ENCODE peak calls at places on chromosome 5, in four cellular contexts. J is PC-3, A is neuronal stem cell, C is breast epithelium. V is an unnamed sample. For H3K36me3, the result is how much of the 10 kb centered on the place peaks cover.

GRCh38 chr5:127298623-127299022 is 8.0 kb downstream of the MEGF10 start:
- DNase-seq in J (no peak), A (no peak), C (no peak), V (no peak)

GRCh38 chr5:4614088-4614487 is 526.0 kb upstream of the ADAMTS16 start:
- DNase-seq in J (no peak), A (no peak), C (no peak), V (no peak)

GRCh38 chr5:95620030-95620869 is at the start of gene GPR150:
- DNase-seq in J (peak), A (peak), C (no peak), V (no peak)

GRCh38 chr5:66021585-66021984 is 95.2 kb downstream of the ERBIN start:
- DNase-seq in J (no peak), A (no peak), C (no peak), V (no peak)

GRCh38 chr5:21709766-21710165 is 1143.4 kb downstream of the CDH12 start:
- DNase-seq in J (no peak), A (no peak), C (no peak), V (no peak)

GRCh38 chr5:74116266-74116665 is 490.3 kb downstream of the ARHGEF28 start:
- DNase-seq in J (no peak), A (no peak), C (no peak), V (no peak)

GRCh38 chr5:55220433-55221185 is 6.5 kb downstream of the MCIDAS start:
- DNase-seq in J (no peak), A (no peak), C (no peak), V (no peak)

GRCh38 chr5:115626444-115626823 is 598 bp upstream of the TMED7 start:
- DNase-seq in J (no peak), A (no peak), C (peak), V (no peak)

GRCh38 chr5:56175465-56175864 is 57.7 kb downstream of the ANKRD55 start:
- DNase-seq in J (peak), A (peak), C (no peak), V (no peak)

GRCh38 chr5:160133071-160133917 is 14.0 kb upstream of the PWWP2A start:
- DNase-seq in J (no peak), A (peak), C (peak), V (no peak)

GRCh38 chr5:21680196-21680595 is 1172.9 kb downstream of the CDH12 start:
- DNase-seq in J (peak), A (no peak), C (no peak), V (no peak)

GRCh38 chr5:69224520-69224919 is 10.2 kb upstream of the CDK7 start:
- DNase-seq in J (peak), A (no peak), C (no peak), V (no peak)

GRCh38 chr5:179769276-179769675 is 24.5 kb upstream of the LTC4S start:
- DNase-seq in J (no peak), A (no peak), C (no peak), V (no peak)

GRCh38 chr5:27911216-27911615 is 872.8 kb upstream of the CDH9 start:
- DNase-seq in J (peak), A (no peak), C (no peak), V (no peak)

GRCh38 chr5:65213921-65214525 is 267.7 kb downstream of the ADAMTS6 start:
- DNase-seq in J (peak), A (no peak), C (no peak), V (no peak)

GRCh38 chr5:139495644-139496435 is 13.3 kb upstream of the STING1 start:
- DNase-seq in J (peak), A (no peak), C (no peak), V (no peak)

GRCh38 chr5:115050860-115051259 is 118.8 kb downstream of the TRIM36 start:
- DNase-seq in J (no peak), A (no peak), C (no peak), V (no peak)

GRCh38 chr5:9516591-9516990 is 29.3 kb downstream of the SEMA5A start:
- DNase-seq in J (peak), A (no peak), C (no peak), V (no peak)

GRCh38 chr5:76402880-76403712 is at the start of gene IQGAP2:
- DNase-seq in J (peak), A (peak), C (peak), V (no peak)

GRCh38 chr5:179142434-179143198 is 82.4 kb downstream of the ZNF354C start:
- DNase-seq in J (peak), A (no peak), C (no peak), V (no peak)

GRCh38 chr5:122152266-122152900 is 23.0 kb downstream of the ZNF474 start:
- DNase-seq in J (no peak), A (no peak), C (no peak), V (no peak)

GRCh38 chr5:119470851-119471451 is 18.7 kb downstream of the HSD17B4 start:
- DNase-seq in J (peak), A (peak), C (no peak), V (no peak)

GRCh38 chr5:108726446-108727091 is 21.1 kb upstream of the FER start:
- DNase-seq in J (peak), A (no peak), C (no peak), V (no peak)

GRCh38 chr5:18000744-18001143 is 366.5 kb downstream of the TAF11L14 start:
- DNase-seq in J (no peak), A (no peak), C (no peak), V (no peak)

GRCh38 chr5:14872070-14872989 is 752 bp upstream of the ANKH start:
- DNase-seq in J (peak), A (no peak), C (peak), V (no peak)

GRCh38 chr5:72184408-72184807 is 77.1 kb downstream of the MAP1B start:
- DNase-seq in J (no peak), A (no peak), C (no peak), V (no peak)

GRCh38 chr5:72188176-72188575 is 80.9 kb downstream of the MAP1B start:
- DNase-seq in J (no peak), A (no peak), C (no peak), V (no peak)

GRCh38 chr5:72185717-72186388 is 78.6 kb downstream of the MAP1B start:
- DNase-seq in J (no peak), A (no peak), C (no peak), V (no peak)

GRCh38 chr5:72187388-72188070 is 80.3 kb downstream of the MAP1B start:
- DNase-seq in J (no peak), A (no peak), C (no peak), V (no peak)

GRCh38 chr5:72189135-72189534 is 81.9 kb downstream of the MAP1B start:
- DNase-seq in J (no peak), A (no peak), C (no peak), V (no peak)
- H3K36me3 ChIP-seq in J (under half), A (under half), C (under half), V (under half)

GRCh38 chr5:133990396-133990795 is 14.4 kb downstream of the VDAC1 start:
- DNase-seq in J (no peak), A (no peak), C (no peak), V (no peak)
- H3K36me3 ChIP-seq in J (under half), A (under half), C (under half), V (half or more)

DNA sequence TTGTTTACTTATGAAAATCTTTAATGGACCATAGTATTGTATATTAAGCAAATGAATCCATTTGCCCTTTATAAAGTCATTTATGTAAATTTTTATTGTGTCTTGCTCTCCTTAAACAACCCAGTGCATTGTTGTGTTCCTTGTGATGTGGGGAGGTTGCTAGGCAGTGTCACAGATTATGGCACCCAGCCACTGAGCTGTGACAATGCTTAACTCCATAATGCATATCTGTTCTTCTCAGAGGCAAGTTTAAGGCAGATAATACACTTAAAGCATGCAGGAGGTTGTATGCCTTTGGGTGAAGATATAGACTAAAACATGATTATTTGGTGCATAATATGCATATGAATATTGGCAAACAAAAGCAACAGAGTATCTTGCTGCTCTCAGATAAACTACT is 269.6 kb upstream of the RIOK2 start:
- DNase-seq in J (no peak), A (no peak), C (no peak), V (no peak)
- H3K36me3 ChIP-seq in J (under half), A (under half), C (under half), V (under half)

DNA sequence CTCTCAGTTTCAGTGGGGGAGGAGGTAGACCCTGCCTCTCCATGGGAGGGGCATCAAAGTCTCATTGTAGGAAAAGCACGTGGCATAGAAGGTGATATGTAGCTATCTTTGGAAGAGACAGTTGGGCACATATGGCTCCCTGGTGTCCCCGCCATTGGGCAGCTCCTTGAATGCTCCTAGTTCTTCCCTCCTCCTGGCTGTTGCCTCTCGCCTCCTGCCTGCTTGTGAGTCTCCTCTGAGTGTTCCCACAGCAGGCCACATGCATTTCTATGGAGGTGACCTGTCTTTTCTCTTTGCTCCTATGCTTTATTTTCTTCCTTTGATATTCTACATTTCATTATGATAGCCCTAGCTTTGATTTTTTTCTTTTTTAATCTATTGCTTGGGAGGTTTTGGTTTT is 138.5 kb downstream of the ARHGAP26 start:
- DNase-seq in J (no peak), A (no peak), C (no peak), V (no peak)
- H3K36me3 ChIP-seq in J (under half), A (under half), C (under half), V (under half)

GRCh38 chr5:81534481-81534840 is 140.5 kb upstream of the ACOT12 start:
- DNase-seq in J (no peak), A (no peak), C (no peak), V (no peak)

GRCh38 chr5:81542242-81542641 is 148.3 kb upstream of the ACOT12 start:
- DNase-seq in J (no peak), A (no peak), C (no peak), V (no peak)

GRCh38 chr5:81533629-81534480 is 139.9 kb upstream of the ACOT12 start:
- DNase-seq in J (no peak), A (no peak), C (no peak), V (no peak)

DNA sequence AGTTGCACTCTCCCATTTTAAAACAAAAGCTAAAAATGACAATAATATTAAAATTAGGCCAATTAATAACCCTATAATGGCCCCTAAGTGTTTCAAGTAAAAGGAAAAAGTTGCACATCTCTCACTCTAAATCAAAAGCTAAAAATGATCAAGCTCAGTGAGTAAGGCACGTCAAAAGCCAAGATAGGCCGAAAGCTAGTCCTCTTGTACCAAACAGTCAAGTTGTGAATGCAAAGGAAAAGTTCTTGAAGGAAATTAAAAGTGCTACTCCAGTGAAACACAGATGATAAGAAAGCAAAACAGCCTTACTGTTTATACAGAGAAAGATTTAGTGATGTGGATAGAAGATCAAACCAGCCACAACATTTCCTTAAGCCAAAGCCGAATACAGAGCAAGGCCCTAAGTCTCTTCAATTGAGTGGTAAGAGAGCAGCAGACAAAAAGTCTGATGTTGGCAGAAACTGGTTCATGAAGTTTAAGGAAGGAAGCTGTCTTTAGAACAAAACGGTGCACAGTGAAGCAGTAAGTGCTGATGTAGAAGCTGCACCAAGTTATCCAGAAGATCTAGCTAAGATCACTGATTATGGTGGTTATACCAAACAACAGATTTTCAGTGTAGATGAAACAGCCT is 144.1 kb upstream of the ACOT12 start:
- DNase-seq in J (no peak), A (no peak), C (no peak), V (no peak)
- H3K36me3 ChIP-seq in J (under half), A (under half), C (under half), V (under half)

GRCh38 chr5:72191404-72191803 is 84.1 kb downstream of the MAP1B start:
- DNase-seq in J (no peak), A (no peak), C (no peak), V (no peak)
- H3K36me3 ChIP-seq in J (under half), A (under half), C (under half), V (under half)

GRCh38 chr5:7881091-7881490 is 12.1 kb downstream of the MTRR start:
- DNase-seq in J (no peak), A (no peak), C (no peak), V (no peak)

GRCh38 chr5:7881816-7882215 is 12.9 kb downstream of the MTRR start:
- DNase-seq in J (no peak), A (no peak), C (no peak), V (no peak)

GRCh38 chr5:7882926-7883325 is 14.0 kb downstream of the MTRR start:
- DNase-seq in J (no peak), A (no peak), C (no peak), V (no peak)

GRCh38 chr5:7884491-7885273 is 15.7 kb downstream of the MTRR start:
- DNase-seq in J (no peak), A (no peak), C (no peak), V (no peak)

DNA sequence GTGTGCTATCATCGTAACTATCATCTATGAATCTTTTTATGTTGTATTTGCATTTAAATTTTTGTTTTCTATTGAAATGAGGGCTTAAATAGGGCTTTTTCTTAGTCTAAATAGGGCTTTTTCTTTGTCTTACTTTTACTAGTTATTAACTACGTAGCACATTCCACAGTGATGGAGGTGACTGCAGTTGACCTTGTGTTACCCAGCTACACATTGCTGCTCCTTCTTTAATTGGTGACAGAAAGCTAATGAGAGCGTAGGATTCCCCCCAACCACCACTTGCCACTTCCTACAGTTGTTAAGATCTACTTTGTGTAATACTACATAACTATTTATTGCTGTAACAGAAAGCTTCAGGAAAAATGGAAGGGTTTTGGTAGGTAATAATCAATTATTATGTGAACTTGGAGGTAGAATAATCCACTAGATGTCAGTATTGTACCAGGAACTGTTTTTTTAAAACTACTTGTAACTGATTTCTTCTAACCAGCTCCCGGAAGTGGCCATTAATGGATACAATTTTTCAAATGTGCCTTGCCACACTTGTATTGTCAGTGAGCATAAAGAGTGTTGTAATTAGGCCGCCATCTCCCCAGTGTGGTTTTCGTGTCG is 18.0 kb downstream of the MTRR start:
- DNase-seq in J (peak), A (peak), C (no peak), V (no peak)
- H3K36me3 ChIP-seq in J (half or more), A (under half), C (under half), V (under half)

DNA sequence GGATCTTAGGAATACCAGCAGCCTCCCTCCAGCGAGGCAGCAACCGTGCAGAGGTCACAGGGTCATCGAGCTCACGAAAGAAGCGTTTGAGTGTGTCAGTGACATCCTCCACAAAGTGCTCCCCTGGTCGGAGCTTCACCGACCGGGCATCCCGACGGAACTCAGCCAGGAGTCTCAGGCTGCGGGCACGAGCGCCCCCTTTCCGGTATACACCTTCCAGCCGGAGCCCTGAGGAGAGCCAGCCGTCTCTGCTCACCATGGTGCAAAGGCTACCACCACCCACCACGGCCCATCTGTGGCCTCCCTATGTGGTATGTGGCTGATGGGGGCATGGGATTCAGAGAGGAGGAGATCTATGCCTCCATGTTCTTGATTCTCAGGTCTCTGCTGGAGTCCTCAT is 10.8 kb upstream of the FCHSD1 start:
- DNase-seq in J (no peak), A (no peak), C (no peak), V (no peak)
- H3K36me3 ChIP-seq in J (under half), A (under half), C (under half), V (under half)

DNA sequence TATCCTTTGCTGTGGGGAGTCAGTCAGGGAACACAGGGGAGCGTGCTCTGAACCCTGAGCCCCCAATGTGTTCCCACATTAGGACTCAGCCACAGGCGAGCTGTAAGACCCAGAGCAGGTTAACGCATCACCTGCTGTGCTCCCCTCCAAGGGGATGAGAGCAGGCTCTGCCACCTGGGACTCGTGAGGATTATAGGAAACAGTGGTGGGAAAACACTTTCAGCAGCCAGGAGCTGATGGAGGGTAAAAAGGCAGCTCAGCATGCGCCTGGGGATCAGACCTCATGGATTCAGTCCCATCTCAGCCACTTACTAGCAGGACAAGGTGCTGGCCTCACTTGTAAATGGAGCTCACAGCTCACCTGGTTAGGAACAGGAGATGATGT is 9.2 kb downstream of the JADE2 start:
- DNase-seq in J (no peak), A (no peak), C (no peak), V (no peak)
- H3K36me3 ChIP-seq in J (under half), A (under half), C (under half), V (under half)

GRCh38 chr5:154811653-154812465 is 38.5 kb downstream of the FAXDC2 start:
- DNase-seq in J (peak), A (peak), C (no peak), V (no peak)

GRCh38 chr5:154813158-154813557 is 37.2 kb downstream of the FAXDC2 start:
- DNase-seq in J (no peak), A (no peak), C (no peak), V (no peak)

GRCh38 chr5:154811239-154811638 is 39.2 kb downstream of the FAXDC2 start:
- DNase-seq in J (no peak), A (no peak), C (no peak), V (no peak)

GRCh38 chr5:154815684-154816247 is 34.6 kb downstream of the FAXDC2 start:
- DNase-seq in J (no peak), A (no peak), C (no peak), V (no peak)

GRCh38 chr5:154813736-154814135 is 36.7 kb downstream of the FAXDC2 start:
- DNase-seq in J (no peak), A (no peak), C (no peak), V (no peak)
- H3K36me3 ChIP-seq in J (under half), A (half or more), C (under half), V (under half)